ENCODE peak calls at places on chromosome 4, in ten cellular contexts. A, S, J, Q, W, C, Y, D, T and B are unnamed samples.

GRCh38 chr4:154559141-154559841 is 3.5 kb upstream of the FGB start:
- DNase-seq in A (peak; percentile 21), S (peak; percentile 6), J (no peak), Q (peak; percentile 79), W (no peak), C (no peak), Y (peak; percentile 9), D (no peak), T (peak; percentile 39), B (peak; percentile 69)

GRCh38 chr4:148287111-148287510 is 155.1 kb downstream of the NR3C2 start:
- DNase-seq in A (no peak), S (no peak), J (no peak), Q (no peak), W (no peak), C (no peak), Y (no peak), D (no peak), T (no peak), B (no peak)

GRCh38 chr4:145234086-145234694 is 53.8 kb upstream of the OTUD4 start:
- DNase-seq in A (peak; percentile 39), S (peak; percentile 79), J (peak; percentile 11), Q (peak; percentile 72), W (no peak), C (peak; percentile 59), Y (peak; percentile 69), D (no peak), T (peak; percentile 50), B (peak; percentile 69)

GRCh38 chr4:186486172-186486571 is 69.2 kb downstream of the MTNR1A start:
- DNase-seq in A (no peak), S (no peak), J (no peak), Q (no peak), W (no peak), C (no peak), Y (no peak), D (peak; percentile 7), T (no peak), B (peak; percentile 12)

GRCh38 chr4:11418610-11419009 is 10.1 kb downstream of the HS3ST1 start:
- DNase-seq in A (no peak), S (peak; percentile 45), J (no peak), Q (no peak), W (no peak), C (no peak), Y (peak; percentile 24), D (no peak), T (no peak), B (no peak)

GRCh38 chr4:181301735-181302380 is 941.3 kb upstream of the TENM3 start:
- DNase-seq in A (peak; percentile 23), S (peak; percentile 45), J (no peak), Q (peak; percentile 77), W (no peak), C (no peak), Y (peak; percentile 24), D (no peak), T (peak; percentile 34), B (peak; percentile 3)

GRCh38 chr4:2968381-2968780 is 5.0 kb downstream of the GRK4 start:
- DNase-seq in A (no peak), S (no peak), J (no peak), Q (no peak), W (no peak), C (no peak), Y (no peak), D (no peak), T (no peak), B (no peak)

GRCh38 chr4:185265942-185266341 is 56.5 kb downstream of the SNX25 start:
- DNase-seq in A (no peak), S (no peak), J (no peak), Q (peak; percentile 63), W (no peak), C (no peak), Y (peak; percentile 74), D (no peak), T (no peak), B (no peak)

GRCh38 chr4:148161601-148162000 is 280.6 kb downstream of the NR3C2 start:
- DNase-seq in A (no peak), S (no peak), J (no peak), Q (no peak), W (no peak), C (no peak), Y (no peak), D (no peak), T (no peak), B (no peak)

GRCh38 chr4:55650483-55650882 is 14.4 kb upstream of the NMU start:
- DNase-seq in A (no peak), S (no peak), J (no peak), Q (no peak), W (no peak), C (no peak), Y (no peak), D (no peak), T (no peak), B (no peak)

GRCh38 chr4:19735012-19735411 is 516.7 kb upstream of the SLIT2 start:
- DNase-seq in A (no peak), S (no peak), J (no peak), Q (no peak), W (no peak), C (no peak), Y (no peak), D (no peak), T (no peak), B (no peak)

GRCh38 chr4:16609170-16609758 is 289.2 kb downstream of the LDB2 start:
- DNase-seq in A (no peak), S (no peak), J (no peak), Q (no peak), W (no peak), C (no peak), Y (no peak), D (no peak), T (no peak), B (no peak)

GRCh38 chr4:121784401-121784800 is 16.7 kb upstream of the EXOSC9 start:
- DNase-seq in A (no peak), S (no peak), J (no peak), Q (no peak), W (no peak), C (no peak), Y (no peak), D (no peak), T (no peak), B (no peak)

GRCh38 chr4:826508-827208 is 729 bp upstream of the CPLX1 start:
- DNase-seq in A (no peak), S (no peak), J (no peak), Q (no peak), W (no peak), C (no peak), Y (no peak), D (no peak), T (peak; percentile 58), B (no peak)

GRCh38 chr4:2036327-2036726 is 22.8 kb upstream of the NAT8L start:
- DNase-seq in A (no peak), S (no peak), J (no peak), Q (no peak), W (no peak), C (no peak), Y (no peak), D (no peak), T (no peak), B (no peak)

GRCh38 chr4:11814758-11815157 is 386.1 kb upstream of the HS3ST1 start:
- DNase-seq in A (no peak), S (no peak), J (no peak), Q (no peak), W (no peak), C (no peak), Y (no peak), D (no peak), T (no peak), B (no peak)

GRCh38 chr4:142960134-142960533 is 114.0 kb upstream of the INPP4B start:
- DNase-seq in A (no peak), S (no peak), J (no peak), Q (no peak), W (no peak), C (no peak), Y (no peak), D (no peak), T (no peak), B (peak; percentile 42)

GRCh38 chr4:110787781-110788180 is 164.9 kb upstream of the PITX2 start:
- DNase-seq in A (no peak), S (no peak), J (no peak), Q (no peak), W (no peak), C (no peak), Y (no peak), D (no peak), T (no peak), B (no peak)

GRCh38 chr4:16225996-16226815 is at the start of gene TAPT1:
- DNase-seq in A (peak; percentile 82), S (peak; percentile 80), J (peak; percentile 53), Q (peak; percentile 69), W (peak; percentile 97), C (no peak), Y (peak; percentile 85), D (peak; percentile 57), T (peak; percentile 71), B (no peak)

GRCh38 chr4:83850435-83850834 is 314.5 kb downstream of the GPAT3 start:
- DNase-seq in A (no peak), S (no peak), J (no peak), Q (no peak), W (no peak), C (no peak), Y (no peak), D (no peak), T (no peak), B (no peak)

GRCh38 chr4:8392591-8393190 is 47.8 kb downstream of the ACOX3 start:
- DNase-seq in A (no peak), S (peak; percentile 10), J (no peak), Q (peak; percentile 9), W (no peak), C (no peak), Y (no peak), D (no peak), T (no peak), B (peak; percentile 10)